ENCODE peak calls at places on chromosomes 5 and 9, in seven cellular contexts. M is HCT116, F is K562, K is H1, C is SK-N-SH, X is HepG2, W is GM12878. N is an unnamed sample.

GRCh38 chr5:178177569-178177968 is 9.6 kb downstream of the GMCL2 start:
- DNase-seq in K (no peak), X (no peak), M (no peak), F (no peak), C (no peak), W (no peak), N (no peak)

GRCh38 chr5:150529555-150529954 is 21.6 kb downstream of the NDST1 start:
- DNase-seq in K (no peak), X (no peak), W (no peak), M (no peak), F (no peak), C (no peak), N (no peak)

GRCh38 chr9:90421786-90422185 is 220.8 kb downstream of the DIRAS2 start:
- DNase-seq in C (no peak), W (no peak), K (no peak), M (no peak), F (no peak), X (no peak), N (no peak)

GRCh38 chr5:34736445-34737119 is 80.5 kb downstream of the RAI14 start:
- DNase-seq in W (no peak), K (no peak), X (peak; percentile 40), M (peak; percentile 8), F (no peak), C (no peak), N (no peak)

GRCh38 chr9:132588501-132589147 is 6.2 kb downstream of the BARHL1 start:
- DNase-seq in M (no peak), X (no peak), C (peak; percentile 51), W (no peak), K (peak; percentile 63), F (no peak), N (no peak)

GRCh38 chr5:96247097-96247675 is 185.9 kb downstream of the PCSK1 start:
- DNase-seq in F (no peak), W (no peak), C (no peak), K (no peak), X (no peak), M (no peak), N (no peak)

GRCh38 chr5:145554399-145554798 is 280.7 kb downstream of the PRELID2 start:
- DNase-seq in W (no peak), F (no peak), M (peak; percentile 48), C (peak; percentile 3), K (no peak), X (no peak), N (no peak)

GRCh38 chr5:106822851-106823250 is 847.9 kb downstream of the EFNA5 start:
- DNase-seq in M (no peak), W (no peak), K (no peak), X (no peak), F (no peak), C (no peak), N (no peak)

GRCh38 chr9:3385871-3386270 is 139.9 kb downstream of the RFX3 start:
- DNase-seq in K (no peak), F (no peak), X (no peak), W (peak; percentile 63), M (no peak), C (no peak), N (no peak)

GRCh38 chr9:95065224-95065623 is 252.3 kb downstream of the FANCC start:
- DNase-seq in C (no peak), K (no peak), F (no peak), M (no peak), X (no peak), W (no peak), N (no peak)

GRCh38 chr5:71589903-71590302 is 2.8 kb downstream of the MCCC2 start:
- DNase-seq in W (peak; percentile 36), M (no peak), C (no peak), K (no peak), X (no peak), F (no peak), N (no peak)

GRCh38 chr5:136162001-136162400 is 29.4 kb downstream of the SMAD5 start:
- DNase-seq in C (no peak), K (no peak), F (no peak), X (no peak), W (no peak), M (no peak), N (peak; percentile 7)

GRCh38 chr9:107274953-107275422 is 8.1 kb upstream of the RAD23B start:
- DNase-seq in W (no peak), F (no peak), M (peak; percentile 46), X (peak; percentile 57), K (no peak), C (no peak), N (no peak)

GRCh38 chr5:167716376-167716775 is 575.1 kb upstream of the WWC1 start:
- DNase-seq in W (no peak), M (no peak), X (no peak), F (no peak), C (no peak), K (no peak), N (no peak)

GRCh38 chr5:98258939-98259338 is 514.5 kb upstream of the RGMB start:
- DNase-seq in W (no peak), M (no peak), C (no peak), X (no peak), K (no peak), F (no peak), N (no peak)

GRCh38 chr9:123375725-123376132 is 19.7 kb downstream of the CRB2 start:
- DNase-seq in C (no peak), W (no peak), K (no peak), F (peak; percentile 82), X (peak; percentile 37), M (no peak), N (no peak)

GRCh38 chr5:14676320-14676719 is 11.8 kb downstream of the OTULIN start:
- DNase-seq in M (no peak), F (peak; percentile 77), X (no peak), C (no peak), W (no peak), K (no peak), N (no peak)

GRCh38 chr9:31590091-31590490 is 794.4 kb upstream of the ACO1 start:
- DNase-seq in X (no peak), C (no peak), W (no peak), M (no peak), K (no peak), F (no peak), N (no peak)

GRCh38 chr9:34097865-34098264 is 28.6 kb downstream of the DCAF12 start:
- DNase-seq in K (no peak), C (no peak), M (no peak), W (peak; percentile 31), F (no peak), X (no peak), N (no peak)

GRCh38 chr5:146540421-146540820 is 24.4 kb upstream of the GPR151 start:
- DNase-seq in X (no peak), C (no peak), M (no peak), F (no peak), W (no peak), K (no peak), N (no peak)

GRCh38 chr5:72562717-72563116 is 55.5 kb upstream of the ZNF366 start:
- DNase-seq in K (no peak), W (no peak), M (no peak), C (no peak), F (no peak), X (no peak), N (no peak)

GRCh38 chr5:37641933-37642332 is 197.9 kb downstream of the GDNF start:
- DNase-seq in M (no peak), C (no peak), W (no peak), K (no peak), X (no peak), F (no peak), N (no peak)
- TF ChIP-seq JUND in M (no peak), C (no peak), W (no peak), K (no peak), X (no peak), F (no peak), N (no peak)

GRCh38 chr5:159309689-159310433 is 20.4 kb downstream of the IL12B start:
- DNase-seq in M (no peak), X (no peak), F (no peak), W (no peak), K (peak; percentile 48), C (no peak), N (no peak)

GRCh38 chr5:159313197-159313596 is 17.1 kb downstream of the IL12B start:
- DNase-seq in C (no peak), X (no peak), M (no peak), W (no peak), K (no peak), F (no peak), N (no peak)

GRCh38 chr5:159304961-159305595 is 25.2 kb downstream of the IL12B start:
- DNase-seq in M (no peak), X (no peak), K (no peak), W (no peak), F (no peak), C (no peak), N (no peak)

GRCh38 chr5:159311063-159311462 is 19.2 kb downstream of the IL12B start:
- DNase-seq in C (no peak), M (no peak), F (no peak), W (no peak), K (no peak), X (no peak), N (no peak)

DNA sequence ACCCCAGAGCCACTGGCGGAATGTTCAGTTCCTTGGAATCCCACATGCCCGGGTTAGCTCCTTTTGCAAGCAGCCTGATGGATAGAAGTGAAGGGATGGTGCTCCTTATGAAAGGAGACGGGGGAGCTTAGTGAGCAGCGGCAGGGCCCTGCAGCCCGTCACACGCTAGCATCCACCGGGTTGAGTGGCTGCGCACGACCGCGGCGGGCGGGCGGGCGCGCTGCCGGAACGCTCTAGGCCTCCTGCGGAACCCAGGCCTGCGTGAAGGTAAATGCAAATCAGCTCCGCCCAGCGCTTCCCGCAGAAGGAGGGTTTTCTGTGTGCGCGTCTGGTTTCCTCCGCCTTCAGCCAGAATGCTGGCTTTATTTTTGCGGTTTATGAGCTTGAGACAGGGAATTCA is 19.8 kb downstream of the IL12B start:
- DNase-seq in X (no peak), K (peak; percentile 66), W (no peak), F (no peak), C (no peak), M (no peak), N (peak; percentile 20)
- TF ChIP-seq JUND in X (no peak), K (no peak), W (no peak), F (no peak), C (no peak), M (no peak), N (no peak)

DNA sequence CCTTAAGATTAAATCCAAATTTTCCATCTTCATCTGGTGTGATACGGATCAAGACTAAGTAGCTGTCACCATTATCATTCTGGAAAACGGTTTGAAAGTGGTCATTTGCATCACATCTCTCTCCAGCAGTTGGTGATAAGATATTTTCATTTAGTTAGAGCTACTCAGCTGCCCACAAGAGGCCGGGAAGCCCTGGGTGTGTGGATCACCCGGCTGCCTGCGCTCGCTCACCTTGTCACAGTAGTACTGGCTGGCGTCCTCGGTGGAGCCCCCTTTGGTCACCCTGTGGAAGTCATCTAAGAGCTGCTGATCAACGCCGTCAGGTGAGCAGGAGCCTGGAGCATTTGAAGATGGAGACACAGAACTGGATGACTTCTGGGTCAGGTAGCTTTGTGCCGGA is 88.1 kb downstream of the PTPN3 start:
- DNase-seq in X (no peak), F (peak; percentile 22), K (peak; percentile 79), M (no peak), C (peak; percentile 27), W (no peak), N (no peak)
- TF ChIP-seq JUND in X (no peak), F (no peak), K (no peak), M (no peak), C (no peak), W (no peak), N (no peak)

DNA sequence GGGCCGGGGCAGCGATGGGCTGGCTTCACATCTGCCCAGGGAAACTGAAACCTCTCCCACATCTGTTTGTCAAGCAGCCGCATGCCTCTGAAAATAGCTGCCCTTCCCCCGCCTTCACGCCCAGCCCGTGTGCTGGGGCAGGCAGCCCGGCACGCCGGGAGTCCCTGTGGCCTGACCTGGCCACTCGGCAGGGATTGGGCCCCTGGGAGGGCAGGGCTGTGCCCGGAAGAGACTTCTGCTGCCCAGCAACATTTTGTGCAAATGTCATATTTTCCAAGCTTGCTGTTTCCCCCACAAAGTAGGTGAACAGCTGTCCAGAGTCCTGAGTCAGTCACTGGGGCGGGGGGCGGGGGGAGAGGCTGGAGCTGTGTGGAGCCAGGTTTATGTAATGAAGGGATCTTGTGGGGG is 8.2 kb downstream of the COL27A1 start:
- DNase-seq in W (no peak), C (peak; percentile 70), F (no peak), K (peak; percentile 62), X (peak; percentile 45), M (no peak), N (no peak)
- TF ChIP-seq JUND in W (no peak), C (no peak), F (no peak), K (no peak), X (no peak), M (no peak), N (no peak)